ENCODE peak calls at places on chromosomes 3 and 15, in five cellular contexts. D is GM12878, P is H1, E is SK-N-SH, O is HepG2. N is an unnamed sample.

GRCh38 chr15:65638681-65639089 is 16.9 kb downstream of the SLC24A1 start:
- DNase-seq in D (peak; percentile 28), P (no peak), E (peak; percentile 79), O (peak; percentile 57), N (peak; percentile 86)

GRCh38 chr3:31610700-31611275 is 78.1 kb downstream of the STT3B start:
- DNase-seq in D (no peak), P (no peak), E (peak; percentile 30), O (peak; percentile 23), N (no peak)

GRCh38 chr3:72520690-72521308 is 327.4 kb downstream of the SHQ1 start:
- DNase-seq in D (no peak), P (no peak), E (no peak), O (peak; percentile 53), N (no peak)

GRCh38 chr3:76436895-76437294 is 603.0 kb upstream of the ROBO2 start:
- DNase-seq in D (no peak), P (no peak), E (no peak), O (no peak), N (no peak)

GRCh38 chr15:91049378-91050127 is 27.2 kb upstream of the VPS33B start:
- DNase-seq in D (peak; percentile 12), P (no peak), E (peak; percentile 64), O (peak; percentile 70), N (peak; percentile 63)

GRCh38 chr3:52350436-52350835 is 34.3 kb downstream of the DNAH1 start:
- DNase-seq in D (no peak), P (no peak), E (no peak), O (no peak), N (no peak)

GRCh38 chr15:95304116-95304873 is 1026.2 kb upstream of the NR2F2 start:
- DNase-seq in D (no peak), P (no peak), E (no peak), O (no peak), N (no peak)

GRCh38 chr3:73148653-73149052 is 87.2 kb downstream of the EBLN2 start:
- DNase-seq in D (no peak), P (no peak), E (no peak), O (peak; percentile 2), N (no peak)

GRCh38 chr15:64454282-64454681 is 6.1 kb upstream of the ZNF609 start:
- DNase-seq in D (no peak), P (no peak), E (no peak), O (no peak), N (no peak)

GRCh38 chr15:79093352-79093935 is 2.9 kb upstream of the RASGRF1 start:
- DNase-seq in D (no peak), P (peak; percentile 26), E (no peak), O (no peak), N (no peak)

GRCh38 chr3:139935866-139936817 is 1.2 kb downstream of the CLSTN2 start:
- DNase-seq in D (no peak), P (peak; percentile 64), E (peak; percentile 70), O (no peak), N (no peak)

GRCh38 chr3:88661433-88661824 is 446.0 kb upstream of the EPHA3 start:
- DNase-seq in D (no peak), P (no peak), E (no peak), O (no peak), N (no peak)

GRCh38 chr3:178275311-178275710 is 260.9 kb upstream of the KCNMB2 start:
- DNase-seq in D (no peak), P (no peak), E (no peak), O (no peak), N (no peak)

GRCh38 chr15:22939051-22939450 is 41.1 kb downstream of the CYFIP1 start:
- DNase-seq in D (no peak), P (no peak), E (no peak), O (no peak), N (no peak)

GRCh38 chr3:66585696-66586095 is 84.9 kb upstream of the LRIG1 start:
- DNase-seq in D (no peak), P (no peak), E (no peak), O (no peak), N (no peak)

GRCh38 chr15:73923156-73923487 is 3.1 kb upstream of the LOXL1 start:
- DNase-seq in D (no peak), P (no peak), E (no peak), O (no peak), N (no peak)

GRCh38 chr3:107387555-107387954 is 10.3 kb downstream of the CCDC54 start:
- DNase-seq in D (no peak), P (no peak), E (no peak), O (no peak), N (no peak)

GRCh38 chr3:3799173-3800075 is at the start of gene LRRN1:
- DNase-seq in D (no peak), P (peak; percentile 88), E (peak; percentile 95), O (no peak), N (no peak)

GRCh38 chr15:68206711-68207151 is 1.6 kb upstream of the CALML4 start:
- DNase-seq in D (no peak), P (no peak), E (no peak), O (no peak), N (no peak)

GRCh38 chr15:43281926-43282602 is 15.3 kb upstream of the TGM5 start:
- DNase-seq in D (no peak), P (no peak), E (no peak), O (no peak), N (no peak)

GRCh38 chr15:66066439-66066838 is 187.1 kb downstream of the MEGF11 start:
- DNase-seq in D (no peak), P (no peak), E (no peak), O (no peak), N (no peak)

GRCh38 chr15:82571722-82572222 is 31.5 kb upstream of the RPS17 start:
- DNase-seq in D (no peak), P (peak; percentile 69), E (peak; percentile 80), O (no peak), N (peak; percentile 32)

GRCh38 chr15:58562135-58562534 is 130.3 kb downstream of the LIPC start:
- DNase-seq in D (no peak), P (no peak), E (no peak), O (no peak), N (no peak)

GRCh38 chr3:87358066-87358465 is 81.7 kb upstream of the POU1F1 start:
- DNase-seq in D (no peak), P (no peak), E (no peak), O (no peak), N (no peak)

GRCh38 chr3:61562042-61562809 is 855 bp downstream of the PTPRG start:
- DNase-seq in D (no peak), P (no peak), E (peak; percentile 74), O (no peak), N (no peak)

GRCh38 chr3:72338082-72338941 is 509.9 kb downstream of the SHQ1 start:
- DNase-seq in D (no peak), P (no peak), E (no peak), O (no peak), N (no peak)

GRCh38 chr15:64623347-64624024 is 151.9 kb downstream of the RBPMS2 start:
- DNase-seq in D (peak; percentile 54), P (no peak), E (no peak), O (no peak), N (no peak)

GRCh38 chr15:70353606-70354259 is 256.0 kb upstream of the TLE3 start:
- DNase-seq in D (no peak), P (no peak), E (no peak), O (no peak), N (no peak)

GRCh38 chr15:46709461-46709860 is 1007.8 kb upstream of the SEMA6D start:
- DNase-seq in D (no peak), P (no peak), E (no peak), O (no peak), N (no peak)

GRCh38 chr3:61704807-61705206 is 143.4 kb downstream of the PTPRG start:
- DNase-seq in D (no peak), P (no peak), E (no peak), O (no peak), N (no peak)

GRCh38 chr3:110293660-110294059 is 778.0 kb upstream of the NECTIN3 start:
- DNase-seq in D (no peak), P (no peak), E (no peak), O (no peak), N (no peak)

GRCh38 chr3:27105904-27106303 is 263.3 kb downstream of the NEK10 start:
- DNase-seq in D (no peak), P (peak; percentile 54), E (no peak), O (no peak), N (no peak)

GRCh38 chr3:55947406-55947805 is 460.3 kb upstream of the WNT5A start:
- DNase-seq in D (no peak), P (no peak), E (no peak), O (no peak), N (no peak)

GRCh38 chr3:128495435-128495970 is 2.5 kb upstream of the GATA2 start:
- DNase-seq in D (no peak), P (peak; percentile 45), E (peak; percentile 66), O (no peak), N (no peak)
- TF ChIP-seq CHD2 in D (no peak), P (no peak), E (peak; percentile 65), O (no peak), N (no peak)

GRCh38 chr3:187112934-187113793 is 26.1 kb downstream of the RPL39L start:
- DNase-seq in D (no peak), P (no peak), E (peak; percentile 16), O (peak; percentile 12), N (peak; percentile 19)
- TF ChIP-seq SIN3A in D (no peak), P (no peak), E (no peak), O (no peak), N (no peak)

DNA sequence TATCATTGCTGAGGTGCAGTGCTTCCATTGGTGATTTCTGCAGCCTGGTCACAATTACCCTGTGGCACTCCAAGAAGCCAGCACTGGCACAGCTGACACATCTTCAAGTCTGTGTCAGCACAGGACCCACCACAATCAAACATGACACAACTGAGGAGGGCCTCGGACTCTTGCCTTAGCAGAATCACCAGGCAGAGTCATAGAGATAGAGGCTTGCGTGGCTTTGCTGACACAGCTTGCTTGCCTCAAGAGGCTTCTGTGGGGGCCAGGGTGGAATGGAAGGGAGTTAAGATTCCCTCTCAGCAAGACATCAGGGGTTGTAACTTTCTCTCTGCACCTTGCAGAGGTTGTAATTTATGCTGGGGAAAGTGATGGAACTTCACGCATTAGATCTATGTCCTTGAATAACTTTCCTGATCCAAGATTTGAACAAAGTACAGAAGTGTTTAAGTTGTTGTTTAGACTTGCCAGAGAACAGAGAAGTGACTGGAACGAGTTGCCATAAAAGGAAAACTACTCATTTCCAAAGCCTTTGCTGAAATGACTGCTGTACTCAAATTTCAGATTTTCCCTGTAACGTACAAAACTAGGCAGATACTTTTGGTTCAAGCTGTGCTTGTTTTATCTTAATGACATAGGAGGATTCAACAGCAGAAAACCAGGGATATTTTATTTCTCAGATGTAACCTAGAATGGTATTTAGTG is 170.7 kb downstream of the DIPK2A start:
- DNase-seq in D (no peak), P (no peak), E (no peak), O (no peak), N (no peak)
- TF ChIP-seq CHD2 in D (no peak), P (no peak), E (no peak), O (no peak), N (no peak)

DNA sequence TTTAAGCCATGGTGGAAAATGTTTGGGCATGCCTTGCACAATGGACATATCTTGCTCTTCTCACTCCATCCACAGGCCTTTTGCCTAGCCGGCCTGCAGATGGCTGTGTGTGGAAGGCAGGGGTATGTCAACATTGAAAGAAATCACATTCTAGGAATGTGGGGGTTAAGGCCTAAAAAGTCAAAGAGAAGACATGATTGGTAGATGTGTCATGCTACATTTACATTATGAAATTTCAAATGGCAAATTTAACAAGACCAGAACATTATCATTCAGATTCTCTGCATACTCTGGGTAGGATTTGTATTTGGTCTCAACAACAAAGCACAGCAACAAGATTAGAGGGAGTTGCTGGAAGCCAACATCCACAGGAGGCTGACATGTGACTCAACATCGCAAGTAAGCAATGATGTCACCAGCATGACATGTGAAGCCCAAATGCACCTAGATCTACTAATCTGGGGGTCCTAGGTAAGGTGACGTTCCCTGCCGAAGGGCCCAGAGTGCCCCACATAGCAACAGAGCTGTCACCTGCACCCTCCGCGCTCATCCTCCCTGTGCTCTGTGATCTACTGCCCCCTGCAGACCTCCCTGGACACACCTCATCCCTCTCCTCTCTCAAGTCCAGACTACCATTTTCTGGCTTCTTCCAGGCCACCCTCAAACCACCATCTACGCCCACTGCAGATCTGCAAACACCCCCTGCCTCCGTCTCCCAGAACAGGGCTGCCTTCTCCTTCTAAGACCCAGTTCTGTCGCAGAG is 39.4 kb downstream of the CLDN18 start:
- DNase-seq in D (no peak), P (no peak), E (no peak), O (no peak), N (peak; percentile 12)
- TF ChIP-seq SIN3A in D (no peak), P (no peak), E (no peak), O (no peak), N (no peak)

N was measured in K562.